ENCODE peak calls at places on chromosomes 2 and 18, in four cellular contexts. R, I, B and G are unnamed samples.

GRCh38 chr2:234426616-234427015 is 70.3 kb downstream of the ARL4C start:
- DNase-seq in I (no peak), R (no peak), B (no peak), G (no peak)

GRCh38 chr2:223909048-223909741 is 35.9 kb downstream of the WDFY1 start:
- DNase-seq in R (no peak), I (no peak), B (no peak), G (no peak)

GRCh38 chr2:23436346-23437099 is 51.5 kb downstream of the KLHL29 start:
- DNase-seq in B (no peak), R (peak; percentile 25), I (no peak), G (peak; percentile 66)

GRCh38 chr2:238697193-238698191 is 150.4 kb upstream of the TWIST2 start:
- DNase-seq in I (peak; percentile 28), R (no peak), B (no peak), G (peak; percentile 73)

GRCh38 chr2:171124512-171124911 is 36.2 kb downstream of the TLK1 start:
- DNase-seq in R (no peak), I (no peak), B (no peak), G (no peak)

GRCh38 chr2:206792645-206793044 is 27.2 kb downstream of the FASTKD2 start:
- DNase-seq in I (no peak), B (no peak), R (no peak), G (no peak)

GRCh38 chr2:150480241-150480640 is 7.2 kb downstream of the RND3 start:
- DNase-seq in R (peak; percentile 78), B (no peak), I (no peak), G (no peak)

GRCh38 chr2:39164089-39164488 is 43.2 kb upstream of the SOS1 start:
- DNase-seq in R (no peak), B (no peak), I (no peak), G (no peak)

GRCh38 chr2:112646102-112646719 is 472 bp downstream of the SLC20A1 start:
- DNase-seq in I (no peak), B (peak; percentile 48), R (no peak), G (no peak)

GRCh38 chr2:239046822-239047221 is 198.9 kb downstream of the TWIST2 start:
- DNase-seq in B (no peak), R (no peak), I (no peak), G (no peak)

GRCh38 chr18:69885381-69885780 is 62.3 kb downstream of the CD226 start:
- DNase-seq in R (no peak), B (no peak), I (no peak), G (no peak)

GRCh38 chr2:21268197-21268870 is 144.6 kb downstream of the TDRD15 start:
- DNase-seq in R (no peak), I (no peak), B (no peak), G (no peak)

GRCh38 chr2:75627902-75628504 is 18.6 kb upstream of the MRPL19 start:
- DNase-seq in I (peak; percentile 78), B (peak; percentile 83), R (peak; percentile 79), G (peak; percentile 90)

GRCh38 chr18:11512096-11513030 is 97.0 kb upstream of the SLC35G4 start:
- DNase-seq in R (peak; percentile 68), B (no peak), I (no peak), G (no peak)

GRCh38 chr18:23619388-23619873 is 33.1 kb upstream of the NPC1 start:
- DNase-seq in B (no peak), R (no peak), I (no peak), G (no peak)

GRCh38 chr2:47904903-47905453 is 1.3 kb downstream of the FBXO11 start:
- DNase-seq in R (peak; percentile 24), I (peak; percentile 35), B (peak; percentile 16), G (no peak)

GRCh38 chr2:112465373-112465772 is 16.6 kb upstream of the TTL start:
- DNase-seq in R (peak; percentile 17), I (no peak), B (no peak), G (no peak)

GRCh38 chr2:112149866-112150435 is 11.8 kb downstream of the FBLN7 start:
- DNase-seq in R (no peak), B (no peak), I (no peak), G (peak; percentile 54)

GRCh38 chr2:121036226-121036692 is 248.7 kb downstream of the TFCP2L1 start:
- DNase-seq in R (no peak), B (no peak), I (no peak), G (no peak)

GRCh38 chr2:46950314-46950713 is 34.7 kb upstream of the MCFD2 start:
- DNase-seq in I (no peak), B (no peak), R (no peak), G (no peak)

GRCh38 chr2:138267161-138267901 is 234.2 kb upstream of the SPOPL start:
- DNase-seq in I (no peak), B (no peak), R (peak; percentile 47), G (no peak)

GRCh38 chr2:32375228-32375892 is 18.5 kb downstream of the BIRC6 start:
- DNase-seq in R (no peak), I (no peak), B (no peak), G (no peak)

GRCh38 chr18:50509012-50509411 is 50.9 kb upstream of the MAPK4 start:
- DNase-seq in R (no peak), I (no peak), B (no peak), G (no peak)

GRCh38 chr2:205692095-205692494 is 9.8 kb downstream of the NRP2 start:
- DNase-seq in R (no peak), I (no peak), B (no peak), G (no peak)

GRCh38 chr18:45913276-45913675 is 53.9 kb downstream of the EPG5 start:
- DNase-seq in R (no peak), B (no peak), I (no peak), G (no peak)

GRCh38 chr18:45916302-45916701 is 50.8 kb downstream of the EPG5 start:
- DNase-seq in R (no peak), I (no peak), B (no peak), G (no peak)

DNA sequence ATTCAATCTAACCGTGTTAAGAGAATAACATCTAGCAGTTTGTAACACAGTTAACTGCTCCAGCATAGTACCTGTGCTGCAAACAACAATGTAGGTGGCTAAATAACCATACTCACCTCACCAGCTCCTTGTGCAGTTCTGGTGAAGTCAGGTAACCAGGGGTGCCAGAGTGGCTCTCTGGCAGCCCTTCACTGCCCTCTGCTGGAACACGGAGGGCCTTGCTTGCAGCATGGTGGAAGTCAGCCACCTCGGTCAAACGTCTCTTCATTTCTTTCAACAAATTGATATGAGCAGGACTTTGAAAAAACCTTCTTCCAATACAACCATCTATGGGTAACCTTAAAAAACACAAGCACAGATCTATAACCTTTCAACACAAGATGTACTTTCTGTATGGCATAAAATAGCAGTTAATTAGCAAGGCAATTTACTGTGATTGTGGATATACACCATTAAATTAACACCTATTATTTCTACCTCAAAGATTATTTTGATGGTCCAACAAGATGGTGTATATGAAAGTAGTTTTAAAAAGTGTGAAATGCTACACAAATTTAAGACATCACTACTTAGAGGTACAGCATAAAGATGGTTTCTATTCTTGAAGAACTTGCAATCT is 56.6 kb downstream of the EPG5 start:
- DNase-seq in R (peak; percentile 61), B (peak; percentile 49), I (peak; percentile 44), G (no peak)
- TF ChIP-seq CTCF in R (peak; percentile 74), B (peak; percentile 77), I (peak; percentile 22), G (peak; percentile 78)

GRCh38 chr18:79962311-79962710 is 2.1 kb upstream of the HSBP1L1 start:
- DNase-seq in I (peak; percentile 74), B (no peak), R (no peak), G (no peak)

GRCh38 chr18:79964330-79965118 is at the start of gene HSBP1L1:
- DNase-seq in B (peak; percentile 64), R (peak; percentile 64), I (peak; percentile 79), G (no peak)

GRCh38 chr18:79961527-79962291 is 2.7 kb upstream of the HSBP1L1 start:
- DNase-seq in I (peak; percentile 65), R (no peak), B (no peak), G (no peak)

GRCh38 chr18:79963658-79964329 is 649 bp upstream of the HSBP1L1 start:
- DNase-seq in B (no peak), I (no peak), R (no peak), G (no peak)

GRCh38 chr18:79962835-79963657 is 1.4 kb upstream of the HSBP1L1 start:
- DNase-seq in B (no peak), I (no peak), R (no peak), G (no peak)
- TF ChIP-seq CTCF in B (no peak), I (no peak), R (no peak), G (no peak)

GRCh38 chr2:153770359-153770991 is 101.2 kb upstream of the GALNT13 start:
- DNase-seq in I (no peak), B (no peak), R (peak; percentile 17), G (no peak)
- TF ChIP-seq CTCF in I (no peak), B (peak; percentile 47), R (peak; percentile 9), G (peak; percentile 8)

DNA sequence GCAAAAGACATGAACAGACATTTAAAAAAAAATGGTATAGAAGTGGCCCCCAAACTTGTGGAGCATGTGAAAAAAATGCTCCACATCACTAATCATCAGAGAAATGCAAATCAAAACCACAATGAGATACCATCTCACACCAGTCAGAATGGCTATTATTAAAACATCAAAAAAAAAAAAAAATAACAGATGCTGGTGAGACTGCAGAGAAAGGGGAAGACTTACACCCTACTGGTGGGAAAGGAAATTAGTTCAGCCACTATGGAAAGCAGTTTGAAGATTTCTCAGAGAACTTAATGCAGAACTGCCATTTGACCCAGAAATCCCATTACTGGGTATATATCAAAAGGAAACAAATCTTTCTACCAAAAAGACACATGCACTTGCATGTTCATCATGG is 164.8 kb downstream of the RIT2 start:
- DNase-seq in R (no peak), B (no peak), I (no peak), G (no peak)
- TF ChIP-seq CTCF in R (no peak), B (peak; percentile 14), I (no peak), G (no peak)

GRCh38 chr18:13660510-13660909 is 65.8 kb downstream of the FAM210A start:
- DNase-seq in I (no peak), R (no peak), B (no peak), G (no peak)

GRCh38 chr18:13661779-13662271 is 64.5 kb downstream of the FAM210A start:
- DNase-seq in I (no peak), B (no peak), R (no peak), G (no peak)

GRCh38 chr18:13658444-13659204 is 67.7 kb downstream of the FAM210A start:
- DNase-seq in I (no peak), R (no peak), B (no peak), G (no peak)

GRCh38 chr18:13661051-13661778 is 65.1 kb downstream of the FAM210A start:
- DNase-seq in B (no peak), R (no peak), I (no peak), G (no peak)

DNA sequence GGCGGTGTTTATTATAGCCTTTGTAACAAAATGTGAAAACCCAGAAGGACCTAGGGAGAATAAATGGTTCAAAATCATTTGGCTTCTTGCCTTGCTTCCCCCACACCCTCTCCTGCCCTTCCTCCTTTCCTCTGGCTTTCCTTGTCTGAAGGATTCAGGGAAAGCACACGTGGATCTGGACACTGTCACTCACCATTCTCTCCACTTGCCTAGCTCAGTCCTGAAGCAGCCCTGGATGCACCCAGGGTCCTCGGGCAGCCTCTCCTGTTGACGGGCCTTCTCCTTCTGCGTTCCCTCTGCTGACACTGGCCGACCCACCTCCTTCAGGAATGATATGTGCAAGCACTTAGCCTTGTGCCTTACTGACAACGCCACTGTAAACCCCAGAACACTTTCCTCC is 68.4 kb downstream of the FAM210A start:
- DNase-seq in B (no peak), R (no peak), I (no peak), G (no peak)
- TF ChIP-seq CTCF in B (no peak), R (no peak), I (no peak), G (no peak)